ENCODE peak calls at places on chromosomes 13 and 19, in six cellular contexts. D is IMR-90, Z is trophoblast cell, F is H1, V is mesenchymal stem cell, C is mesendoderm. L is an unnamed sample.

GRCh38 chr13:114077938-114078335 is 54.5 kb downstream of the RASA3 start:
- DNase-seq in Z (no peak), C (peak; percentile 86), V (peak; percentile 79), D (peak; percentile 40), F (no peak), L (no peak)

GRCh38 chr13:83883061-83883523 is 818 bp upstream of the SLITRK1 start:
- DNase-seq in Z (no peak), F (peak; percentile 45), C (peak; percentile 28), V (no peak), D (no peak), L (no peak)

GRCh38 chr13:53821632-53822031 is 793.0 kb downstream of the OLFM4 start:
- DNase-seq in C (no peak), D (no peak), Z (no peak), V (no peak), F (no peak), L (no peak)

GRCh38 chr13:99968521-99969367 is 2.8 kb downstream of the ZIC5 start:
- DNase-seq in Z (no peak), C (peak; percentile 79), F (no peak), V (no peak), D (no peak), L (no peak)

GRCh38 chr13:41694902-41695301 is 237.6 kb downstream of the RGCC start:
- DNase-seq in V (peak; percentile 96), F (no peak), C (no peak), D (peak; percentile 95), Z (peak; percentile 37), L (no peak)

GRCh38 chr13:77325371-77325941 is 1.4 kb downstream of the MYCBP2 start:
- DNase-seq in Z (peak; percentile 9), C (no peak), V (peak; percentile 43), F (no peak), D (no peak), L (no peak)

GRCh38 chr13:31093145-31093885 is 68.4 kb downstream of the HSPH1 start:
- DNase-seq in D (no peak), F (no peak), Z (peak; percentile 62), C (no peak), V (no peak), L (no peak)

GRCh38 chr13:101204270-101205011 is 211.9 kb downstream of the NALCN start:
- DNase-seq in D (peak; percentile 33), C (no peak), V (no peak), Z (no peak), F (no peak), L (no peak)

GRCh38 chr19:33273881-33274662 is 28.3 kb downstream of the CEBPA start:
- DNase-seq in V (peak; percentile 52), D (peak; percentile 84), Z (no peak), C (no peak), F (no peak), L (no peak)

GRCh38 chr13:77521194-77521593 is 14.3 kb upstream of the SCEL start:
- DNase-seq in F (no peak), V (no peak), C (peak; percentile 26), D (no peak), Z (peak; percentile 57), L (no peak)

GRCh38 chr13:48542581-48543341 is 9.9 kb upstream of the RCBTB2 start:
- DNase-seq in V (peak; percentile 45), D (peak; percentile 16), Z (peak; percentile 48), C (peak; percentile 63), F (peak; percentile 49), L (peak; percentile 26)

GRCh38 chr19:12838893-12839656 is 760 bp downstream of the MAST1 start:
- DNase-seq in Z (no peak), V (no peak), D (no peak), C (no peak), F (no peak), L (no peak)

GRCh38 chr19:38046254-38047047 is 139.4 kb downstream of the SIPA1L3 start:
- DNase-seq in C (no peak), Z (no peak), V (no peak), D (no peak), F (no peak), L (no peak)

GRCh38 chr13:24165746-24166145 is 5.2 kb downstream of the SPATA13 start:
- DNase-seq in V (peak; percentile 69), F (no peak), C (no peak), D (peak; percentile 83), Z (no peak), L (no peak)

GRCh38 chr13:74052402-74052928 is 81.7 kb downstream of the KLF12 start:
- DNase-seq in D (no peak), Z (no peak), F (no peak), V (no peak), C (peak; percentile 40), L (no peak)

GRCh38 chr13:40539954-40540706 is 126.3 kb downstream of the FOXO1 start:
- DNase-seq in D (peak; percentile 52), V (peak; percentile 72), F (no peak), Z (peak; percentile 64), C (peak; percentile 91), L (peak; percentile 29)

GRCh38 chr19:49331616-49332055 is 3.6 kb upstream of the CD37 start:
- DNase-seq in C (peak; percentile 82), V (peak; percentile 44), D (peak; percentile 57), Z (peak; percentile 37), F (no peak), L (no peak)

GRCh38 chr13:61276401-61276800 is 139.2 kb downstream of the PCDH20 start:
- DNase-seq in V (no peak), D (no peak), F (no peak), Z (no peak), C (no peak), L (no peak)

GRCh38 chr13:96551540-96551939 is 442.7 kb downstream of the OXGR1 start:
- DNase-seq in C (peak; percentile 8), Z (no peak), F (no peak), D (no peak), V (peak; percentile 42), L (no peak)

GRCh38 chr13:106481919-106482318 is 53.5 kb downstream of the EFNB2 start:
- DNase-seq in F (no peak), Z (no peak), C (no peak), D (no peak), V (no peak), L (no peak)

GRCh38 chr19:47264629-47265028 is 8.3 kb downstream of the CCDC9 start:
- DNase-seq in V (no peak), D (no peak), F (no peak), C (no peak), Z (no peak), L (no peak)

GRCh38 chr13:36858285-36858684 is 39.3 kb downstream of the RFXAP start:
- DNase-seq in Z (peak; percentile 78), V (peak; percentile 65), D (peak; percentile 65), F (no peak), C (peak; percentile 84), L (no peak)

GRCh38 chr19:52322429-52322828 is 13.6 kb upstream of the ZNF610 start:
- DNase-seq in C (no peak), V (no peak), F (no peak), D (no peak), Z (no peak), L (no peak)

GRCh38 chr19:51099070-51099382 is 9.2 kb downstream of the CTU1 start:
- DNase-seq in V (no peak), F (no peak), Z (no peak), D (no peak), C (no peak), L (no peak)

GRCh38 chr19:39401549-39402416 is 4.9 kb upstream of the ZFP36 start:
- DNase-seq in D (peak; percentile 89), F (no peak), Z (peak; percentile 85), V (peak; percentile 94), C (peak; percentile 70), L (no peak)

DNA sequence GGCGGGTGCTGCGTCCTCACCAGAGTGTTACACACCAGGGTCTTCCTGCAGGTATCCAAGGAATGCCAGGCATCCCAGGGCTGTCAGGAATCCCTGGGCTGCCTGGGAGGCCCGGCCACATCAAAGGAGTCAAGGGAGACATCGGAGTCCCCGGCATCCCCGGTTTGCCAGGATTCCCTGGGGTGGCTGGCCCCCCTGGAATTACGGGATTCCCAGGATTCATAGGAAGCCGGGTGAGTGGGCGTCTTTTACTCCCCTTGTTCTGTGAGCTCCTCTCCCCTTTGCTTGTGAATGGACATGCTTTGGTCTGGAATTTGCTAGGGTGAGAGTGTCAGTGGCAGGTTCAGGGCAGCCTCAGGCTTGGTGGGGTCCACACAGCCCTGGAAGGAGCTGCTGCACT is 75.9 kb downstream of the RAB20 start:
- DNase-seq in V (peak; percentile 43), F (peak; percentile 77), D (no peak), Z (peak; percentile 64), C (peak; percentile 99), L (peak; percentile 56)
- H3K4ac ChIP-seq in V (no peak overlapping the region), F (peak overlapping the region; percentile 99), D (peak overlapping the region; percentile 68), Z (peak overlapping the region; percentile 78), C (peak overlapping the region; percentile 89), L (no peak overlapping the region)

GRCh38 chr19:45785781-45786532 is 3.7 kb upstream of the DMPK start:
- DNase-seq in F (no peak), C (no peak), V (no peak), Z (no peak), D (no peak), L (no peak)
- H3K36me3 ChIP-seq in F (peaks cover 4% of the 10 kb centered on the region), C (peaks cover 18% of the 10 kb centered on the region), V (peaks cover 53% of the 10 kb centered on the region), Z (peaks cover 53% of the 10 kb centered on the region), D (peaks cover 50% of the 10 kb centered on the region), L (peaks cover 73% of the 10 kb centered on the region)

GRCh38 chr19:30851646-30852045 is 479.5 kb downstream of the ZNF536 start:
- DNase-seq in V (no peak), F (peak; percentile 13), D (no peak), Z (no peak), C (no peak), L (no peak)
- H3K23ac ChIP-seq in V (no peak overlapping the region), F (no peak overlapping the region), D (no peak overlapping the region), Z (no peak overlapping the region), C (no peak overlapping the region), L (no peak overlapping the region)

GRCh38 chr19:53864308-53864836 is 3.3 kb upstream of the MYADM start:
- DNase-seq in C (no peak), F (no peak), Z (no peak), D (no peak), V (no peak), L (no peak)

GRCh38 chr19:53868091-53868891 is 608 bp downstream of the MYADM start:
- DNase-seq in D (peak; percentile 42), F (peak; percentile 71), Z (peak; percentile 58), V (peak; percentile 76), C (peak; percentile 88), L (no peak)

GRCh38 chr19:53865523-53865917 is 2.2 kb upstream of the MYADM start:
- DNase-seq in C (no peak), Z (no peak), F (no peak), V (peak; percentile 18), D (no peak), L (no peak)

GRCh38 chr19:53867225-53868090 is at the start of gene MYADM:
- DNase-seq in D (peak; percentile 97), Z (peak; percentile 100), C (peak; percentile 100), F (peak; percentile 100), V (peak; percentile 100), L (peak; percentile 100)

DNA sequence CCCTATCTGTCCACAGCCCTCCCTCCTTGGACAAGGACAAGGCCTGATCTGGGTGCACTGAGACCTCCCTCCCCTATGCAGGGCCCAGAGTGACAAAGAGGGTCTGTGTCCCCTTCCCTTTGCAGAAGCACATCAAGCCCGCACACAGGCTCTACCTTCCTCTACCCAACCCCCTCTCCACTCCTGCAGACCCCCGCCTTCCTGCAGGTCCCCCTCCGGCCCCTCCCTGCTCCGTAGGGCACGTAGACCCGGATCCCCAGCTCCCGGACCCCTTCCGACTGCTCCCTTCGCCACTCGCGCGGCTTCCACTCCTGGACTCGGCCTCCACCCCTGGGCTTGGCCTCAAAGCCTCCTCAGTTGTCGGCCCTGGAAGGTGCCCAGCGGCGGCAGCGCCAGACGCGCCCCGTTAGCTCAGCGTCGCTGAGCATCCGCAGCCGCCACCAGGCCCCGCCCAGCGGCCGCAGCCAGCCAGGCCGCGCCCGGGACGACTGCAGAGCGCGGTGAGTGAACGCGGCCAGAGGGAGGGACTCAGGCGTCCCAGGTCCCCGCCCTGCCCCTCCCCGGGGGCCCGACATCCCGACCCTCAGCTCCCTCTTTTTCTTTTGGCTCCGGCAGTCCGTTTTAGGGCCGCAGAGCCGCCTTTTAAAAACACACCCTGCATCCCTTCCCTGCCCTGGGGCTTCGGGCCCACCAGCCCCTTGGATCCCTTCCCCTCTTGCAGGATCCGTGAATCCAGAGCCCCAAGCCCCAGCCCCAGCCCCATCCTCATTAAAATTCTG is 1.6 kb upstream of the MYADM start:
- DNase-seq in C (peak; percentile 86), V (peak; percentile 79), D (peak; percentile 39), F (peak; percentile 83), Z (peak; percentile 88), L (peak; percentile 79)
- H3K4ac ChIP-seq in C (peak overlapping the region; percentile 11), V (peak overlapping the region; percentile 43), D (peak overlapping the region; percentile 85), F (no peak overlapping the region), Z (no peak overlapping the region), L (no peak overlapping the region)

L was measured in neuronal stem cell.